ENCODE peak calls at places on chromosomes 13 and 19, in seven cellular contexts. D is K562, Y is neural progenitor cell, P is endothelial cell of umbilical vein, I is fibroblast of lung, B is hepatocyte, V is HCT116. E is an unnamed sample.

GRCh38 chr13:114130708-114131580 is 1.5 kb downstream of the RASA3 start:
- DNase-seq in D (peak), Y (peak), P (peak), I (peak), B (peak), V (no peak), E (peak)

GRCh38 chr13:20573186-20573585 is 6.2 kb downstream of the IFT88 start:
- DNase-seq in D (no peak), Y (no peak), P (no peak), I (no peak), B (no peak), V (no peak), E (no peak)

GRCh38 chr19:10000171-10000826 is 10.0 kb downstream of the COL5A3 start:
- DNase-seq in D (peak), Y (peak), P (peak), I (peak), B (peak), V (peak), E (peak)

GRCh38 chr13:37960427-37960826 is 90.9 kb upstream of the TRPC4 start:
- DNase-seq in D (no peak), Y (no peak), P (no peak), I (no peak), B (no peak), V (no peak), E (no peak)

GRCh38 chr19:58346961-58347929 is 6.0 kb downstream of the A1BG start:
- DNase-seq in D (peak), Y (peak), P (peak), I (peak), B (peak), V (no peak), E (peak)

GRCh38 chr13:29310806-29311205 is 284.7 kb downstream of the SLC7A1 start:
- DNase-seq in D (no peak), Y (no peak), P (no peak), I (no peak), B (no peak), V (no peak), E (no peak)

GRCh38 chr13:94703721-94704314 is 8.5 kb downstream of the SOX21 start:
- DNase-seq in D (no peak), Y (peak), P (no peak), I (no peak), B (no peak), V (no peak), E (no peak)

GRCh38 chr19:52665529-52665928 is 27.4 kb upstream of the ZNF83 start:
- DNase-seq in D (peak), Y (no peak), P (no peak), I (no peak), B (peak), V (peak), E (peak)

GRCh38 chr13:100789025-100789424 is 114.4 kb upstream of the TMTC4 start:
- DNase-seq in D (no peak), Y (no peak), P (no peak), I (no peak), B (no peak), V (no peak), E (no peak)

GRCh38 chr13:79711631-79712030 is 230.7 kb downstream of the NDFIP2 start:
- DNase-seq in D (no peak), Y (no peak), P (no peak), I (no peak), B (no peak), V (no peak), E (no peak)

GRCh38 chr13:41528021-41528420 is 70.7 kb downstream of the RGCC start:
- DNase-seq in D (no peak), Y (no peak), P (no peak), I (no peak), B (no peak), V (no peak), E (no peak)

GRCh38 chr13:27789495-27790303 is 2.6 kb upstream of the GSX1 start:
- DNase-seq in D (no peak), Y (peak), P (no peak), I (no peak), B (no peak), V (no peak), E (no peak)

GRCh38 chr13:49259586-49259985 is 11.9 kb downstream of the CDADC1 start:
- DNase-seq in D (no peak), Y (no peak), P (no peak), I (no peak), B (no peak), V (no peak), E (no peak)

GRCh38 chr13:80116107-80116506 is 224.8 kb downstream of the SPRY2 start:
- DNase-seq in D (no peak), Y (no peak), P (peak), I (peak), B (no peak), V (no peak), E (peak)

GRCh38 chr13:59182241-59182640 is 981.5 kb downstream of the DIAPH3 start:
- DNase-seq in D (no peak), Y (no peak), P (no peak), I (no peak), B (no peak), V (no peak), E (no peak)

GRCh38 chr19:49631279-49631588 is 8.7 kb downstream of the RRAS start:
- DNase-seq in D (no peak), Y (no peak), P (peak), I (no peak), B (no peak), V (no peak), E (no peak)

GRCh38 chr13:48400820-48401219 is 12.1 kb downstream of the LPAR6 start:
- DNase-seq in D (no peak), Y (no peak), P (peak), I (peak), B (peak), V (no peak), E (peak)

GRCh38 chr19:48445256-48445605 is 552 bp upstream of the GRWD1 start:
- DNase-seq in D (peak), Y (peak), P (peak), I (peak), B (peak), V (peak), E (peak)

GRCh38 chr19:5112175-5112574 is 143.3 kb downstream of the KDM4B start:
- DNase-seq in D (no peak), Y (no peak), P (no peak), I (no peak), B (no peak), V (no peak), E (no peak)

GRCh38 chr19:31177230-31177629 is 172.0 kb downstream of the TSHZ3 start:
- DNase-seq in D (no peak), Y (no peak), P (no peak), I (no peak), B (peak), V (no peak), E (no peak)

GRCh38 chr13:106490177-106490576 is 45.3 kb downstream of the EFNB2 start:
- DNase-seq in D (no peak), Y (no peak), P (no peak), I (no peak), B (no peak), V (no peak), E (no peak)

GRCh38 chr13:46207828-46208227 is 3.9 kb upstream of the LRRC63 start:
- DNase-seq in D (no peak), Y (peak), P (no peak), I (no peak), B (no peak), V (no peak), E (no peak)

GRCh38 chr13:46210362-46211083 is 1.2 kb upstream of the LRRC63 start:
- DNase-seq in D (no peak), Y (no peak), P (no peak), I (no peak), B (no peak), V (no peak), E (no peak)

GRCh38 chr13:46211116-46211515 is 612 bp upstream of the LRRC63 start:
- DNase-seq in D (peak), Y (no peak), P (peak), I (no peak), B (peak), V (no peak), E (no peak)

GRCh38 chr13:46213242-46213641 is 1.5 kb downstream of the LRRC63 start:
- DNase-seq in D (no peak), Y (no peak), P (no peak), I (no peak), B (no peak), V (no peak), E (no peak)

GRCh38 chr13:46211521-46212351 is at the start of gene LRRC63:
- DNase-seq in D (peak), Y (peak), P (peak), I (peak), B (peak), V (no peak), E (peak)
- TF ChIP-seq EZH2 in D (no peak), Y (no peak), P (peak), I (no peak), B (no peak), V (no peak), E (no peak)

GRCh38 chr13:35474551-35474950 is 1.9 kb downstream of the MAB21L1 start:
- DNase-seq in D (no peak), Y (peak), P (no peak), I (peak), B (no peak), V (no peak), E (no peak)

GRCh38 chr13:35470671-35471465 is 5.6 kb downstream of the MAB21L1 start:
- DNase-seq in D (no peak), Y (peak), P (peak), I (peak), B (peak), V (no peak), E (no peak)

GRCh38 chr13:35472308-35473008 is 4.0 kb downstream of the MAB21L1 start:
- DNase-seq in D (no peak), Y (peak), P (no peak), I (no peak), B (no peak), V (no peak), E (no peak)

GRCh38 chr13:35469781-35470380 is 6.6 kb downstream of the MAB21L1 start:
- DNase-seq in D (no peak), Y (peak), P (no peak), I (no peak), B (no peak), V (no peak), E (no peak)

GRCh38 chr13:35471466-35472307 is 4.8 kb downstream of the MAB21L1 start:
- DNase-seq in D (no peak), Y (peak), P (no peak), I (peak), B (peak), V (no peak), E (no peak)
- H3K4me3 ChIP-seq in D (no peak), Y (peak), P (no peak), I (peak), B (peak), V (no peak), E (no peak)

DNA sequence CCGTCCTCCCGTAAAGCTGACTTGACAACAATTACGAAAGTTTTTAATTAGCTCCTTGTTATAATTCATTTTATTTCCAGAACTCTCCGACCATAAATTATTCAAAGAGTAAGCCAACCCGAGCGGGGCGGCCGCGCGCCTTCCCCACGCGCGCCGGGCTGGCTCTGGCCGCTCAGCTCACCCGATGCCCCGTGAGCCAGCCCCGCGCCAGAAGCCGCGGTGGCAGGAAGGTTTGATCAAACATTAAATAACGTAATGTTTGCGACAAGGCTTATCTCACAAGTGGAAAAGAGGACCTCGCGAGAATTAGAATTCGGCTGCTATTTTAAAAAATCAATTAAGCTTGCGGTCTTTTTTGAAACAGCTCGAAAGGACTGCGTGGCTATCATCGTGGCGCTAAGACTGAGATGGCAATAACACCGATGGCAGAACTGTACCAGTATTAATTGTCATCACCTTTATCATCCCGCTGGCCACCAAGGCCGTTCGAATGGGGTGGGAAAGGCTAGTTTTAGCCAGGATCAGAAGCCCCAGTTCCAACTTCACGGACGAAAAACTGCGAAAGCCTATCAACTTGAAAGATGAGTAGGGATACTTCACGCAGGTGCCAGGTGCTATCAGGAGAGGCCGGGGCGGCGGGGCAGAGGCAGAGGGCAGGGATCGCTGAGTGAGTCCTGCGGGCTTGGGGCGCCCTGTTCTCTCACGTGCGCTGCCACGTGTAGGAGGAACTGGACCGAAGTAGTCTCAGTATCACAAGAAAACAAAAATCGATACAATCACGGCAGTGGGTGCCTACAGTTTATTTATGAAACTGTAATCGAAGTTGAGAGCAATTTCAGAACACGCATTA is 6.4 kb downstream of the POU4F1 start:
- DNase-seq in D (no peak), Y (peak), P (no peak), I (peak), B (no peak), V (no peak), E (no peak)
- TF ChIP-seq EZH2 in D (no peak), Y (peak), P (peak), I (peak), B (peak), V (no peak), E (peak)

DNA sequence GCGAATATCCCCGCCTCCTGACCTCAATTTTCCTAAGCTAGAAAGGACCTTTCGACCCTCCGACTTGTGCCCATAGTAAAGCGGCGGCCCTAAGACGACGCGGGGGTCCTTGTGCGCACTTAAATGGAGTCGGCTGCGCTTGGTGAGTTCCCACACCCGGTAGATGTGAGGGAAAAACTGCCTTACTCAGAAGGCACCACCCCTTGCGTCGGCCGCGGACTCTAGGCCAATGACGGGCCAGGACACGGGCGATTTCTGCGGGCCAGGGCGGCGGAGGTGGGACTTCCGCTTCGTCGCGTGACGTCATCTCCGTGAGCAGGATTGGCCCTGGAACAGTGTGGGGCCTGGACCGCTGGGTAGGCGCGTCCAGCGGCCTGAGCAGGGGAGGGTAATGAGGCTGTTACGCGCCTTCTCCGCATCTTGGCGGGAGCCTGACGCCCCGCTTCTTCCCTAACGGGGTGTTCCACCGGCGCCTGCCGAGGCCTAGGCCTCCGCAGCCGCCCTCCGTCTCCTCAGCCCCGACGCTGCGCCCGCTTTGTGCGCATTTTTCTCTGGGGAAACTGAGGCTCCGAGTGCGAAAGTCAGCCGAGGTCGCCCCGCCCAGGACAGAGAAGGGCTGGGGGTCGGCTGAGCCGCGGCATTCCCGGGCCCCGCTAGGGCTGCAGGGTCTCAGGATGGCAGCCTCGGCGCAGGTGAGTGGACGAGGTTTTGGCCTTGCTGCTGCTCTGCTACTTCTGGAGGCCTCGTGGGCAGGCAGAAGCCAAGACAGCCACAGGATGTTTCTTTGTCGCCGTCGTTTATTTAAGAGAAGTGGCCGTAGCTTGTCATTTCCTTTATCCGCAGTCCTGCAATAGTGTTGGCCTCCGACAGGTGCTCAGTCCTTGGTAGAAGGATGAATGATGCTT is at the start of gene ZNF543:
- DNase-seq in D (peak), Y (peak), P (peak), I (peak), B (peak), V (peak), E (peak)
- H3K4me3 ChIP-seq in D (peak), Y (peak), P (peak), I (peak), B (peak), V (peak), E (peak)

GRCh38 chr19:2288010-2288742 is 6.2 kb upstream of the PEAK3 start:
- DNase-seq in D (no peak), Y (no peak), P (no peak), I (no peak), B (no peak), V (no peak), E (no peak)
- TF ChIP-seq EZH2 in D (no peak), Y (no peak), P (no peak), I (no peak), B (no peak), V (no peak), E (no peak)

DNA sequence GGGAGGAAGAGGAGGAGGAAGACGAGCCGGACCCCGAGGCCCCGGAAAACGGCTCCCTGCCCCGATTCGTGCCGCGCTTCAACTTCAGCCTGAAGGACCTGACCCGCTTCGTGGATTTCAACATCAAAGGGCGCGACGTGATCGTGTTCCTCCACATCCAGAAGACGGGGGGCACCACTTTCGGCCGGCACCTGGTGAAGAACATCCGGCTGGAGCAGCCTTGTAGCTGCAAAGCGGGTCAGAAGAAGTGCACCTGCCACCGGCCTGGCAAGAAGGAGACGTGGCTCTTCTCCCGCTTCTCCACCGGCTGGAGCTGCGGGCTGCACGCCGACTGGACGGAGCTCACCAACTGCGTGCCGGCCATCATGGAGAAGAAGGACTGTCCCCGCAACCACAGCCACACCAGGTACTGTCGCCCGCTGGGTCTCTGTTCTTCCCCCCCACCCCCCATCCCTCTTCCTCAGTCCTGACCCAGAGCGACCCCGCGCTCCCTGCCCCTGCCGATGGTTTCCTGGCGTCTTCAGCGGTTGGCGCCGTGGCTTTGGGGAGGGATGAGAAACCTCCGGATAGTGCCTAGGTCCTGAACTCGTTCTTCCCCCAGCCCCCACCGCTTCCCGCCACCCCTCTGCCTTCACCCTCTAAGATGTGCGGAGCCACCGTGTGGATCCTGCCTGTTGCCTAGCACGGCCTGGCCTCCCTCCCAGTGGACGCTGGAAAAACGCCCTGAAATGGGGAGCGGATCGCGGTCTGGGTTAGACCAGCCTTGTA is 1.4 kb downstream of the HS6ST3 start:
- DNase-seq in D (no peak), Y (peak), P (peak), I (no peak), B (peak), V (no peak), E (no peak)
- H3K4me3 ChIP-seq in D (no peak), Y (peak), P (peak), I (no peak), B (peak), V (no peak), E (no peak)

DNA sequence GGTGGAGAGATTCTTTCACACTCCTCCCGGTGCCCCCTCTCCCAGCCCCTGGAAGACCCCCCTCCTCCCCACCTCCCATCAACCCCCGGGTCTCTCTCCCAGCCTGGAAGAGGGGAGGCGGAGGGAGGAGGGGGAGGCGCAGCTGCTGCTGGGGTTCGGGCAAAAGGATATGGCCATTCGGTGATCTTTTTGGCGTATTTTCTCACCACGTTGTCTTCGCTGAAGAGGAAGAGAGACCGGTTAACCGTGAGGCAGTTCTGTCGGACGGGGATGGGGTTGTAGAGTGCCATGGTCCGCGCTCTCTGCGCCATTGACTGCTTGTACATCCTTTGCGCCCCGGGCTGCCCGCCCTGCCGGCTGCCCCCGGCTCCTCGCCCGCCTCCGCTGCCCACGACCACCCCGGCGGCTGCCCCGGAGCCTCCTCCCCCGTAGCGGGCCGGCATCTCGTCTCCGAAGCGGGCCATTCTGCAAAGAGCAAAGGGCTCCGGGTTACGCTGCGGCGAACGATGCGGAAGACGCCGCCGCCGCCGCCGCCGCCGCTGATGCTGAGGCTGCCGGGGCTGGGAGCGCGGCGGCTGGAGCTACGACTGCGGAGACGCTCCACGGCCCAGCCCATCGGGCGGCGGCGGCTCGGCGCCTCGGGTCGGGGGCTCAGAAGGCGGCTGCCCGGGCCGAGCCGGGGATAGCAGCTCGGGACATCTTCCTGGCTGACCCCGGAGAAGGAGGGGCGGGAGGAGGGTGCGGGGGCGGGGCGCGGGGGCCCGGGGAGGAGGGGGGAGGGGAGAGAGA is at the start of gene CACNA1A:
- DNase-seq in D (peak), Y (peak), P (no peak), I (no peak), B (peak), V (no peak), E (no peak)
- TF ChIP-seq EZH2 in D (no peak), Y (peak), P (peak), I (peak), B (peak), V (no peak), E (peak)